ENCODE peak calls at places on chromosomes 4 and X, in nine cellular contexts. One of them, this sample, is unnamed.

GRCh38 chr4:81459233-81459632 is 12.5 kb downstream of the RASGEF1B start:
- DNase-seq in IMR-90: no peak
- DNase-seq in cardiac muscle cell: no peak
- DNase-seq in effector memory CD4-positive, alpha-beta T cell: no peak
- DNase-seq in adrenal gland: no peak
- DNase-seq in fibroblast of mammary gland: no peak
- DNase-seq in GM23338: no peak
- DNase-seq in suprapubic skin: no peak
- DNase-seq in GM23248: no peak
- DNase-seq in this sample: no peak

GRCh38 chr4:8595237-8596087 is 2.9 kb downstream of the CPZ start:
- DNase-seq in IMR-90: no peak
- DNase-seq in cardiac muscle cell: no peak
- DNase-seq in effector memory CD4-positive, alpha-beta T cell: no peak
- DNase-seq in adrenal gland: no peak
- DNase-seq in fibroblast of mammary gland: peak
- DNase-seq in GM23338: no peak
- DNase-seq in suprapubic skin: no peak
- DNase-seq in GM23248: no peak
- DNase-seq in this sample: no peak

GRCh38 chrX:40663880-40664630 is 16.7 kb upstream of the CXorf38 start:
- DNase-seq in IMR-90: peak
- DNase-seq in cardiac muscle cell: peak
- DNase-seq in effector memory CD4-positive, alpha-beta T cell: no peak
- DNase-seq in adrenal gland: no peak
- DNase-seq in fibroblast of mammary gland: peak
- DNase-seq in GM23338: peak
- DNase-seq in suprapubic skin: no peak
- DNase-seq in GM23248: peak
- DNase-seq in this sample: peak

GRCh38 chr4:52407545-52407944 is 251.6 kb downstream of the USP46 start:
- DNase-seq in IMR-90: no peak
- DNase-seq in cardiac muscle cell: no peak
- DNase-seq in effector memory CD4-positive, alpha-beta T cell: no peak
- DNase-seq in adrenal gland: no peak
- DNase-seq in fibroblast of mammary gland: peak
- DNase-seq in GM23338: no peak
- DNase-seq in suprapubic skin: no peak
- DNase-seq in GM23248: no peak
- DNase-seq in this sample: no peak

GRCh38 chr4:55396305-55397023 is 707 bp downstream of the TMEM165 start:
- DNase-seq in IMR-90: peak
- DNase-seq in cardiac muscle cell: peak
- DNase-seq in effector memory CD4-positive, alpha-beta T cell: peak
- DNase-seq in adrenal gland: peak
- DNase-seq in fibroblast of mammary gland: peak
- DNase-seq in GM23338: peak
- DNase-seq in suprapubic skin: no peak
- DNase-seq in GM23248: peak
- DNase-seq in this sample: peak

GRCh38 chr4:110518889-110519490 is 43.0 kb downstream of the ENPEP start:
- DNase-seq in IMR-90: peak
- DNase-seq in cardiac muscle cell: peak
- DNase-seq in effector memory CD4-positive, alpha-beta T cell: no peak
- DNase-seq in adrenal gland: peak
- DNase-seq in fibroblast of mammary gland: peak
- DNase-seq in GM23338: peak
- DNase-seq in suprapubic skin: no peak
- DNase-seq in GM23248: peak
- DNase-seq in this sample: peak

GRCh38 chr4:149897784-149898183 is 82.1 kb upstream of the IQCM start:
- DNase-seq in IMR-90: peak
- DNase-seq in cardiac muscle cell: peak
- DNase-seq in effector memory CD4-positive, alpha-beta T cell: no peak
- DNase-seq in adrenal gland: no peak
- DNase-seq in fibroblast of mammary gland: peak
- DNase-seq in GM23338: peak
- DNase-seq in suprapubic skin: no peak
- DNase-seq in GM23248: peak
- DNase-seq in this sample: no peak

GRCh38 chr4:717601-718320 is 12.1 kb downstream of the PCGF3 start:
- DNase-seq in IMR-90: no peak
- DNase-seq in cardiac muscle cell: no peak
- DNase-seq in effector memory CD4-positive, alpha-beta T cell: no peak
- DNase-seq in adrenal gland: no peak
- DNase-seq in fibroblast of mammary gland: no peak
- DNase-seq in GM23338: no peak
- DNase-seq in suprapubic skin: no peak
- DNase-seq in GM23248: no peak
- DNase-seq in this sample: no peak

GRCh38 chrX:70481424-70481823 is 36.8 kb downstream of the DLG3 start:
- DNase-seq in IMR-90: no peak
- DNase-seq in cardiac muscle cell: peak
- DNase-seq in effector memory CD4-positive, alpha-beta T cell: no peak
- DNase-seq in adrenal gland: no peak
- DNase-seq in fibroblast of mammary gland: peak
- DNase-seq in GM23338: no peak
- DNase-seq in suprapubic skin: no peak
- DNase-seq in GM23248: no peak
- DNase-seq in this sample: no peak

GRCh38 chr4:56743550-56743949 is 62.5 kb upstream of the HOPX start:
- DNase-seq in IMR-90: no peak
- DNase-seq in cardiac muscle cell: no peak
- DNase-seq in effector memory CD4-positive, alpha-beta T cell: no peak
- DNase-seq in adrenal gland: no peak
- DNase-seq in fibroblast of mammary gland: no peak
- DNase-seq in GM23338: no peak
- DNase-seq in suprapubic skin: no peak
- DNase-seq in GM23248: no peak
- DNase-seq in this sample: no peak

GRCh38 chrX:136055651-136056221 is 70.5 kb downstream of the SLC9A6 start:
- DNase-seq in IMR-90: peak
- DNase-seq in cardiac muscle cell: peak
- DNase-seq in effector memory CD4-positive, alpha-beta T cell: no peak
- DNase-seq in adrenal gland: no peak
- DNase-seq in fibroblast of mammary gland: peak
- DNase-seq in GM23338: no peak
- DNase-seq in suprapubic skin: no peak
- DNase-seq in GM23248: peak
- DNase-seq in this sample: no peak

GRCh38 chr4:125317526-125317880 is 2.7 kb downstream of the FAT4 start:
- DNase-seq in IMR-90: peak
- DNase-seq in cardiac muscle cell: peak
- DNase-seq in effector memory CD4-positive, alpha-beta T cell: no peak
- DNase-seq in adrenal gland: peak
- DNase-seq in fibroblast of mammary gland: peak
- DNase-seq in GM23338: peak
- DNase-seq in suprapubic skin: no peak
- DNase-seq in GM23248: peak
- DNase-seq in this sample: peak

GRCh38 chr4:5045099-5045498 is 6.2 kb upstream of the STK32B start:
- DNase-seq in IMR-90: no peak
- DNase-seq in cardiac muscle cell: peak
- DNase-seq in effector memory CD4-positive, alpha-beta T cell: no peak
- DNase-seq in adrenal gland: peak
- DNase-seq in fibroblast of mammary gland: peak
- DNase-seq in GM23338: no peak
- DNase-seq in suprapubic skin: no peak
- DNase-seq in GM23248: peak
- DNase-seq in this sample: no peak

GRCh38 chr4:129428454-129428853 is 332.5 kb downstream of the C4orf33 start:
- DNase-seq in IMR-90: no peak
- DNase-seq in cardiac muscle cell: no peak
- DNase-seq in effector memory CD4-positive, alpha-beta T cell: no peak
- DNase-seq in adrenal gland: no peak
- DNase-seq in fibroblast of mammary gland: no peak
- DNase-seq in GM23338: no peak
- DNase-seq in suprapubic skin: no peak
- DNase-seq in GM23248: no peak
- DNase-seq in this sample: no peak

GRCh38 chr4:137676357-137676998 is 144.2 kb upstream of the PCDH18 start:
- DNase-seq in IMR-90: no peak
- DNase-seq in cardiac muscle cell: no peak
- DNase-seq in effector memory CD4-positive, alpha-beta T cell: no peak
- DNase-seq in adrenal gland: no peak
- DNase-seq in fibroblast of mammary gland: no peak
- DNase-seq in GM23338: no peak
- DNase-seq in suprapubic skin: no peak
- DNase-seq in GM23248: no peak
- DNase-seq in this sample: no peak

GRCh38 chr4:174207370-174207769 is 76.1 kb downstream of the FBXO8 start:
- DNase-seq in IMR-90: peak
- DNase-seq in cardiac muscle cell: no peak
- DNase-seq in effector memory CD4-positive, alpha-beta T cell: no peak
- DNase-seq in adrenal gland: no peak
- DNase-seq in fibroblast of mammary gland: peak
- DNase-seq in GM23338: no peak
- DNase-seq in suprapubic skin: no peak
- DNase-seq in GM23248: peak
- DNase-seq in this sample: no peak

GRCh38 chrX:63750846-63751245 is 34.2 kb downstream of the ARHGEF9 start:
- DNase-seq in IMR-90: no peak
- DNase-seq in cardiac muscle cell: no peak
- DNase-seq in effector memory CD4-positive, alpha-beta T cell: no peak
- DNase-seq in adrenal gland: no peak
- DNase-seq in fibroblast of mammary gland: no peak
- DNase-seq in GM23338: peak
- DNase-seq in suprapubic skin: no peak
- DNase-seq in GM23248: no peak
- DNase-seq in this sample: no peak

GRCh38 chrX:24294619-24295018 is 19.2 kb downstream of the SUPT20HL2 start:
- DNase-seq in IMR-90: no peak
- DNase-seq in cardiac muscle cell: peak
- DNase-seq in effector memory CD4-positive, alpha-beta T cell: no peak
- DNase-seq in adrenal gland: no peak
- DNase-seq in fibroblast of mammary gland: peak
- DNase-seq in GM23338: peak
- DNase-seq in suprapubic skin: no peak
- DNase-seq in GM23248: peak
- DNase-seq in this sample: peak

GRCh38 chrX:13048265-13048664 is 3.8 kb upstream of the FAM9C start:
- DNase-seq in IMR-90: peak
- DNase-seq in cardiac muscle cell: no peak
- DNase-seq in effector memory CD4-positive, alpha-beta T cell: no peak
- DNase-seq in adrenal gland: no peak
- DNase-seq in fibroblast of mammary gland: peak
- DNase-seq in GM23338: no peak
- DNase-seq in suprapubic skin: no peak
- DNase-seq in GM23248: peak
- DNase-seq in this sample: no peak

GRCh38 chr4:76532810-76533209 is 97.8 kb downstream of the SHROOM3 start:
- DNase-seq in IMR-90: no peak
- DNase-seq in cardiac muscle cell: no peak
- DNase-seq in effector memory CD4-positive, alpha-beta T cell: no peak
- DNase-seq in adrenal gland: no peak
- DNase-seq in fibroblast of mammary gland: no peak
- DNase-seq in GM23338: no peak
- DNase-seq in suprapubic skin: no peak
- DNase-seq in GM23248: no peak
- DNase-seq in this sample: no peak

GRCh38 chr4:40992472-40993298 is 221.7 kb downstream of the APBB2 start:
- DNase-seq in IMR-90: peak
- DNase-seq in cardiac muscle cell: peak
- DNase-seq in effector memory CD4-positive, alpha-beta T cell: no peak
- DNase-seq in adrenal gland: peak
- DNase-seq in fibroblast of mammary gland: peak
- DNase-seq in GM23338: no peak
- DNase-seq in suprapubic skin: no peak
- DNase-seq in GM23248: peak
- DNase-seq in this sample: no peak

GRCh38 chr4:705278-706082 is at the start of gene PCGF3:
- DNase-seq in IMR-90: peak
- DNase-seq in cardiac muscle cell: peak
- DNase-seq in effector memory CD4-positive, alpha-beta T cell: peak
- DNase-seq in adrenal gland: peak
- DNase-seq in fibroblast of mammary gland: peak
- DNase-seq in GM23338: peak
- DNase-seq in suprapubic skin: peak
- DNase-seq in GM23248: peak
- DNase-seq in this sample: peak

GRCh38 chr4:107937040-107937439 is 5.7 kb downstream of the CYP2U1 start:
- DNase-seq in IMR-90: no peak
- DNase-seq in cardiac muscle cell: no peak
- DNase-seq in effector memory CD4-positive, alpha-beta T cell: no peak
- DNase-seq in adrenal gland: no peak
- DNase-seq in fibroblast of mammary gland: no peak
- DNase-seq in GM23338: no peak
- DNase-seq in suprapubic skin: no peak
- DNase-seq in GM23248: no peak
- DNase-seq in this sample: no peak
- H3K4me3 ChIP-seq in IMR-90: no peak
- H3K4me3 ChIP-seq in cardiac muscle cell: no peak
- H3K4me3 ChIP-seq in effector memory CD4-positive, alpha-beta T cell: no peak
- H3K4me3 ChIP-seq in adrenal gland: no peak
- H3K4me3 ChIP-seq in fibroblast of mammary gland: no peak
- H3K4me3 ChIP-seq in GM23338: no peak
- H3K4me3 ChIP-seq in suprapubic skin: no peak
- H3K4me3 ChIP-seq in GM23248: no peak
- H3K4me3 ChIP-seq in this sample: no peak

GRCh38 chr4:62344474-62344873 is 1144.3 kb downstream of the ADGRL3 start:
- DNase-seq in IMR-90: no peak
- DNase-seq in cardiac muscle cell: no peak
- DNase-seq in effector memory CD4-positive, alpha-beta T cell: no peak
- DNase-seq in adrenal gland: no peak
- DNase-seq in fibroblast of mammary gland: no peak
- DNase-seq in GM23338: no peak
- DNase-seq in suprapubic skin: no peak
- DNase-seq in GM23248: no peak
- DNase-seq in this sample: no peak
- H3K4me3 ChIP-seq in IMR-90: no peak
- H3K4me3 ChIP-seq in cardiac muscle cell: no peak
- H3K4me3 ChIP-seq in effector memory CD4-positive, alpha-beta T cell: no peak
- H3K4me3 ChIP-seq in adrenal gland: no peak
- H3K4me3 ChIP-seq in fibroblast of mammary gland: no peak
- H3K4me3 ChIP-seq in GM23338: no peak
- H3K4me3 ChIP-seq in suprapubic skin: no peak
- H3K4me3 ChIP-seq in GM23248: no peak
- H3K4me3 ChIP-seq in this sample: no peak

DNA sequence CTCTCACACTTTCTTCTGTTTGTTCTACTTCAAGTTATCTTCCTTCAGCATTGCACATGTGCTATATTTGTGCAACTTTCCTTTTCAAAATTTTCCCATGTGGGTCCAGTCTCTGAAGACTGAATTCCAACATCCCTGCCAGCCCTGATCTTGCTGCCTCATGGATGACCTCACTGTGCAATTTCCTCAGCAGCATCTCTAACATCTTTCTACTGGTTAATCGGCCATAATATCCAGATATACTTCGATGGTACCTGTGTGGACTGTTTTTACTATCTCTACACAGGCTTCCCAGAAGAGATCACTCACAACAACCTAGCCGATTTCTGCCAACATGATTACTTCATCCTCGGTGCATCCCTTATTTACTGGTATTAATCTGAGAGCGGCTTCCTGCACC is 41.5 kb downstream of the GPM6A start:
- DNase-seq in IMR-90: no peak
- DNase-seq in cardiac muscle cell: no peak
- DNase-seq in effector memory CD4-positive, alpha-beta T cell: no peak
- DNase-seq in adrenal gland: no peak
- DNase-seq in fibroblast of mammary gland: peak
- DNase-seq in GM23338: no peak
- DNase-seq in suprapubic skin: no peak
- DNase-seq in GM23248: peak
- DNase-seq in this sample: no peak
- H3K4me3 ChIP-seq in IMR-90: no peak
- H3K4me3 ChIP-seq in cardiac muscle cell: no peak
- H3K4me3 ChIP-seq in effector memory CD4-positive, alpha-beta T cell: no peak
- H3K4me3 ChIP-seq in adrenal gland: no peak
- H3K4me3 ChIP-seq in fibroblast of mammary gland: no peak
- H3K4me3 ChIP-seq in GM23338: no peak
- H3K4me3 ChIP-seq in suprapubic skin: no peak
- H3K4me3 ChIP-seq in GM23248: peak
- H3K4me3 ChIP-seq in this sample: peak

GRCh38 chrX:42976729-42977366 is 198.9 kb upstream of the PPP1R2C start:
- DNase-seq in IMR-90: no peak
- DNase-seq in cardiac muscle cell: no peak
- DNase-seq in effector memory CD4-positive, alpha-beta T cell: no peak
- DNase-seq in adrenal gland: no peak
- DNase-seq in fibroblast of mammary gland: no peak
- DNase-seq in GM23338: peak
- DNase-seq in suprapubic skin: no peak
- DNase-seq in GM23248: no peak
- DNase-seq in this sample: no peak
- H3K4me3 ChIP-seq in IMR-90: no peak
- H3K4me3 ChIP-seq in cardiac muscle cell: no peak
- H3K4me3 ChIP-seq in effector memory CD4-positive, alpha-beta T cell: no peak
- H3K4me3 ChIP-seq in adrenal gland: no peak
- H3K4me3 ChIP-seq in fibroblast of mammary gland: no peak
- H3K4me3 ChIP-seq in GM23338: no peak
- H3K4me3 ChIP-seq in suprapubic skin: no peak
- H3K4me3 ChIP-seq in GM23248: no peak
- H3K4me3 ChIP-seq in this sample: no peak